ENCODE peak calls at places on chromosomes 6 and 20, in eight cellular contexts. R is SK-MEL-5; C is activated CD8-positive, alpha-beta memory T cell treated with anti-CD3 and anti-CD28 coated beads, Interleukin-2, amount 10 ng/mL, durations not matched to agents 7 days and 5 days; Q is RWPE1; B is GM04504; T is KBM-7; O is fibroblast of the aortic adventitia; D is myocyte. H is an unnamed sample.

GRCh38 chr6:154156135-154156948 is 117.3 kb downstream of the OPRM1 start:
- DNase-seq in C (peak; percentile 81), R (peak; percentile 71), B (peak; percentile 8), T (peak; percentile 68), D (no peak), O (peak; percentile 28), Q (no peak), H (peak; percentile 28)

GRCh38 chr6:135305684-135306083 is 124.6 kb downstream of the MYB start:
- DNase-seq in Q (no peak), T (no peak), B (no peak), C (no peak), R (no peak), O (no peak), D (no peak), H (no peak)

GRCh38 chr20:19802492-19803158 is 44.6 kb downstream of the RIN2 start:
- DNase-seq in O (no peak), C (no peak), R (peak; percentile 49), B (no peak), T (peak; percentile 10), Q (peak; percentile 78), D (no peak), H (no peak)

GRCh38 chr6:21100959-21101358 is 492.6 kb upstream of the SOX4 start:
- DNase-seq in O (no peak), B (no peak), T (no peak), Q (no peak), D (no peak), R (peak; percentile 69), C (no peak), H (no peak)

GRCh38 chr6:30615958-30616810 is 859 bp downstream of the PPP1R10 start:
- DNase-seq in T (peak; percentile 72), O (peak; percentile 45), R (peak; percentile 65), B (no peak), Q (no peak), C (no peak), D (peak; percentile 59), H (peak; percentile 66)

GRCh38 chr6:118708736-118709135 is 57.3 kb upstream of the CEP85L start:
- DNase-seq in O (peak; percentile 75), B (peak; percentile 57), R (no peak), D (no peak), C (no peak), Q (peak; percentile 38), T (no peak), H (no peak)

GRCh38 chr6:134621858-134622257 is 303.9 kb upstream of the SGK1 start:
- DNase-seq in O (no peak), D (no peak), T (no peak), R (no peak), B (no peak), Q (peak; percentile 78), C (no peak), H (no peak)

GRCh38 chr20:34222208-34222607 is 19.0 kb upstream of the ASIP start:
- DNase-seq in O (peak; percentile 96), R (peak; percentile 18), B (peak; percentile 94), T (no peak), Q (peak; percentile 67), D (peak; percentile 67), C (no peak), H (no peak)

GRCh38 chr6:36912583-36912982 is 26.8 kb downstream of the C6orf89 start:
- DNase-seq in B (peak; percentile 82), D (peak; percentile 74), R (no peak), Q (peak; percentile 87), O (peak; percentile 38), T (peak; percentile 55), C (peak; percentile 88), H (no peak)

GRCh38 chr6:13009031-13009430 is 292.5 kb downstream of the PHACTR1 start:
- DNase-seq in O (no peak), C (no peak), D (peak; percentile 18), Q (no peak), B (no peak), T (no peak), R (no peak), H (no peak)

GRCh38 chr20:36528176-36528874 is 13.0 kb upstream of the MYL9 start:
- DNase-seq in D (no peak), O (no peak), B (no peak), C (no peak), Q (no peak), R (no peak), T (no peak), H (no peak)

GRCh38 chr6:127100510-127101140 is 17.8 kb upstream of the RSPO3 start:
- DNase-seq in C (no peak), D (peak; percentile 37), R (peak; percentile 25), T (peak; percentile 37), B (no peak), O (peak; percentile 63), Q (no peak), H (no peak)

GRCh38 chr6:107701231-107701630 is 122.9 kb downstream of the SCML4 start:
- DNase-seq in R (no peak), B (no peak), C (no peak), Q (no peak), O (no peak), D (no peak), T (no peak), H (no peak)

GRCh38 chr6:155328539-155329459 is 14.5 kb upstream of the TFB1M start:
- DNase-seq in R (no peak), D (no peak), B (no peak), Q (no peak), T (no peak), C (no peak), O (no peak), H (no peak)

GRCh38 chr20:49680475-49680874 is 33.2 kb downstream of the B4GALT5 start:
- DNase-seq in C (no peak), O (no peak), Q (no peak), D (no peak), R (no peak), T (no peak), B (no peak), H (no peak)

GRCh38 chr6:133787122-133787521 is 101.8 kb upstream of the TCF21 start:
- DNase-seq in B (no peak), Q (no peak), D (no peak), R (no peak), O (no peak), C (no peak), T (no peak), H (no peak)

GRCh38 chr6:12916001-12916400 is 199.4 kb downstream of the PHACTR1 start:
- DNase-seq in B (no peak), Q (no peak), R (no peak), O (no peak), C (no peak), T (peak; percentile 55), D (no peak), H (no peak)

GRCh38 chr6:157647261-157647915 is 175.7 kb upstream of the SNX9 start:
- DNase-seq in T (peak; percentile 95), B (no peak), D (no peak), Q (no peak), C (peak; percentile 65), O (no peak), R (no peak), H (no peak)

GRCh38 chr6:122657601-122658000 is 47.4 kb downstream of the PKIB start:
- DNase-seq in D (no peak), O (peak; percentile 87), B (no peak), C (no peak), T (no peak), R (no peak), Q (no peak), H (no peak)

GRCh38 chr6:18088419-18089296 is 33.8 kb downstream of the NHLRC1 start:
- DNase-seq in B (no peak), O (no peak), C (no peak), T (no peak), R (peak; percentile 13), Q (no peak), D (no peak), H (no peak)

GRCh38 chr6:109526905-109527628 is 44.0 kb upstream of the ZBTB24 start:
- DNase-seq in Q (peak; percentile 68), C (peak; percentile 67), O (peak; percentile 87), D (peak; percentile 79), R (peak; percentile 85), B (no peak), T (peak; percentile 71), H (peak; percentile 76)

GRCh38 chr6:129621252-129621651 is 88.7 kb downstream of the ARHGAP18 start:
- DNase-seq in D (no peak), O (no peak), B (no peak), Q (no peak), R (peak; percentile 70), C (peak; percentile 49), T (peak; percentile 57), H (peak; percentile 16)

GRCh38 chr20:20894753-20895152 is 182.3 kb upstream of the RALGAPA2 start:
- DNase-seq in R (peak; percentile 69), T (no peak), Q (no peak), D (no peak), B (no peak), C (no peak), O (no peak), H (no peak)

GRCh38 chr20:47289989-47290388 is 66.5 kb downstream of the ZMYND8 start:
- DNase-seq in D (no peak), T (no peak), B (no peak), O (no peak), C (no peak), Q (no peak), R (no peak), H (no peak)

GRCh38 chr6:69881322-69882151 is 15.2 kb downstream of the COL19A1 start:
- DNase-seq in C (no peak), D (no peak), B (no peak), T (peak; percentile 55), R (no peak), Q (no peak), O (no peak), H (peak; percentile 69)

GRCh38 chr20:9570612-9571011 is 56.2 kb downstream of the LAMP5 start:
- DNase-seq in T (no peak), C (no peak), R (no peak), O (no peak), D (no peak), Q (no peak), B (no peak), H (no peak)

H was measured in OCI-LY7.